ENCODE peak calls at places on chromosome 12, in nine cellular contexts. One of them, this sample, is unnamed.

GRCh38 chr12:13079440-13079906 is 24.0 kb downstream of the GSG1 start:
- DNase-seq in A549: no peak
- DNase-seq in psoas muscle: no peak
- DNase-seq in GM10248: no peak
- DNase-seq in activated B cell treated with CpG ODN at 0.5 μM for 24 hours: no peak
- DNase-seq in cardiac muscle cell: no peak
- DNase-seq in A673: no peak
- DNase-seq in endothelial cell of umbilical vein: peak
- DNase-seq in CD8-positive, alpha-beta T cell: no peak
- DNase-seq in this sample: no peak

GRCh38 chr12:110475426-110475825 is 6.8 kb downstream of the FAM216A start:
- DNase-seq in A549: no peak
- DNase-seq in psoas muscle: no peak
- DNase-seq in GM10248: no peak
- DNase-seq in activated B cell treated with CpG ODN at 0.5 μM for 24 hours: no peak
- DNase-seq in cardiac muscle cell: no peak
- DNase-seq in A673: no peak
- DNase-seq in endothelial cell of umbilical vein: no peak
- DNase-seq in CD8-positive, alpha-beta T cell: no peak
- DNase-seq in this sample: no peak

GRCh38 chr12:12115531-12115930 is 44.8 kb downstream of the BCL2L14 start:
- DNase-seq in A549: no peak
- DNase-seq in psoas muscle: no peak
- DNase-seq in GM10248: no peak
- DNase-seq in activated B cell treated with CpG ODN at 0.5 μM for 24 hours: no peak
- DNase-seq in cardiac muscle cell: no peak
- DNase-seq in A673: no peak
- DNase-seq in endothelial cell of umbilical vein: no peak
- DNase-seq in CD8-positive, alpha-beta T cell: no peak
- DNase-seq in this sample: no peak

GRCh38 chr12:97801471-97802045 is 339.0 kb downstream of the RMST start:
- DNase-seq in A549: no peak
- DNase-seq in psoas muscle: no peak
- DNase-seq in GM10248: no peak
- DNase-seq in activated B cell treated with CpG ODN at 0.5 μM for 24 hours: no peak
- DNase-seq in cardiac muscle cell: no peak
- DNase-seq in A673: no peak
- DNase-seq in endothelial cell of umbilical vein: no peak
- DNase-seq in CD8-positive, alpha-beta T cell: no peak
- DNase-seq in this sample: no peak

GRCh38 chr12:27549801-27550652 is 26.0 kb downstream of the PPFIBP1 start:
- DNase-seq in A549: peak
- DNase-seq in psoas muscle: peak
- DNase-seq in GM10248: no peak
- DNase-seq in activated B cell treated with CpG ODN at 0.5 μM for 24 hours: no peak
- DNase-seq in cardiac muscle cell: peak
- DNase-seq in A673: peak
- DNase-seq in endothelial cell of umbilical vein: peak
- DNase-seq in CD8-positive, alpha-beta T cell: no peak
- DNase-seq in this sample: no peak

GRCh38 chr12:119664642-119665041 is 3.3 kb upstream of the PRKAB1 start:
- DNase-seq in A549: no peak
- DNase-seq in psoas muscle: no peak
- DNase-seq in GM10248: no peak
- DNase-seq in activated B cell treated with CpG ODN at 0.5 μM for 24 hours: no peak
- DNase-seq in cardiac muscle cell: no peak
- DNase-seq in A673: no peak
- DNase-seq in endothelial cell of umbilical vein: no peak
- DNase-seq in CD8-positive, alpha-beta T cell: no peak
- DNase-seq in this sample: no peak

GRCh38 chr12:104344682-104345081 is 41.1 kb downstream of the EID3 start:
- DNase-seq in A549: no peak
- DNase-seq in psoas muscle: no peak
- DNase-seq in GM10248: no peak
- DNase-seq in activated B cell treated with CpG ODN at 0.5 μM for 24 hours: no peak
- DNase-seq in cardiac muscle cell: no peak
- DNase-seq in A673: no peak
- DNase-seq in endothelial cell of umbilical vein: no peak
- DNase-seq in CD8-positive, alpha-beta T cell: no peak
- DNase-seq in this sample: no peak

GRCh38 chr12:112375105-112375504 is 7.1 kb downstream of the HECTD4 start:
- DNase-seq in A549: peak
- DNase-seq in psoas muscle: no peak
- DNase-seq in GM10248: no peak
- DNase-seq in activated B cell treated with CpG ODN at 0.5 μM for 24 hours: no peak
- DNase-seq in cardiac muscle cell: no peak
- DNase-seq in A673: no peak
- DNase-seq in endothelial cell of umbilical vein: no peak
- DNase-seq in CD8-positive, alpha-beta T cell: no peak
- DNase-seq in this sample: no peak

GRCh38 chr12:95473440-95473946 is 459 bp upstream of the METAP2 start:
- DNase-seq in A549: peak
- DNase-seq in psoas muscle: peak
- DNase-seq in GM10248: peak
- DNase-seq in activated B cell treated with CpG ODN at 0.5 μM for 24 hours: no peak
- DNase-seq in cardiac muscle cell: peak
- DNase-seq in A673: peak
- DNase-seq in endothelial cell of umbilical vein: peak
- DNase-seq in CD8-positive, alpha-beta T cell: peak
- DNase-seq in this sample: peak

GRCh38 chr12:87603727-87604126 is 425.5 kb downstream of the C12orf50 start:
- DNase-seq in A549: no peak
- DNase-seq in psoas muscle: no peak
- DNase-seq in GM10248: no peak
- DNase-seq in activated B cell treated with CpG ODN at 0.5 μM for 24 hours: no peak
- DNase-seq in cardiac muscle cell: no peak
- DNase-seq in A673: no peak
- DNase-seq in endothelial cell of umbilical vein: no peak
- DNase-seq in CD8-positive, alpha-beta T cell: no peak
- DNase-seq in this sample: no peak

GRCh38 chr12:89575405-89575804 is 49.6 kb upstream of the POC1B start:
- DNase-seq in A549: peak
- DNase-seq in psoas muscle: no peak
- DNase-seq in GM10248: no peak
- DNase-seq in activated B cell treated with CpG ODN at 0.5 μM for 24 hours: no peak
- DNase-seq in cardiac muscle cell: no peak
- DNase-seq in A673: no peak
- DNase-seq in endothelial cell of umbilical vein: no peak
- DNase-seq in CD8-positive, alpha-beta T cell: no peak
- DNase-seq in this sample: no peak

GRCh38 chr12:11578461-11578993 is 70.9 kb upstream of the ETV6 start:
- DNase-seq in A549: no peak
- DNase-seq in psoas muscle: no peak
- DNase-seq in GM10248: peak
- DNase-seq in activated B cell treated with CpG ODN at 0.5 μM for 24 hours: no peak
- DNase-seq in cardiac muscle cell: no peak
- DNase-seq in A673: no peak
- DNase-seq in endothelial cell of umbilical vein: no peak
- DNase-seq in CD8-positive, alpha-beta T cell: no peak
- DNase-seq in this sample: no peak

GRCh38 chr12:124454735-124455134 is 112.7 kb downstream of the NCOR2 start:
- DNase-seq in A549: no peak
- DNase-seq in psoas muscle: no peak
- DNase-seq in GM10248: no peak
- DNase-seq in activated B cell treated with CpG ODN at 0.5 μM for 24 hours: no peak
- DNase-seq in cardiac muscle cell: peak
- DNase-seq in A673: no peak
- DNase-seq in endothelial cell of umbilical vein: no peak
- DNase-seq in CD8-positive, alpha-beta T cell: no peak
- DNase-seq in this sample: no peak

DNA sequence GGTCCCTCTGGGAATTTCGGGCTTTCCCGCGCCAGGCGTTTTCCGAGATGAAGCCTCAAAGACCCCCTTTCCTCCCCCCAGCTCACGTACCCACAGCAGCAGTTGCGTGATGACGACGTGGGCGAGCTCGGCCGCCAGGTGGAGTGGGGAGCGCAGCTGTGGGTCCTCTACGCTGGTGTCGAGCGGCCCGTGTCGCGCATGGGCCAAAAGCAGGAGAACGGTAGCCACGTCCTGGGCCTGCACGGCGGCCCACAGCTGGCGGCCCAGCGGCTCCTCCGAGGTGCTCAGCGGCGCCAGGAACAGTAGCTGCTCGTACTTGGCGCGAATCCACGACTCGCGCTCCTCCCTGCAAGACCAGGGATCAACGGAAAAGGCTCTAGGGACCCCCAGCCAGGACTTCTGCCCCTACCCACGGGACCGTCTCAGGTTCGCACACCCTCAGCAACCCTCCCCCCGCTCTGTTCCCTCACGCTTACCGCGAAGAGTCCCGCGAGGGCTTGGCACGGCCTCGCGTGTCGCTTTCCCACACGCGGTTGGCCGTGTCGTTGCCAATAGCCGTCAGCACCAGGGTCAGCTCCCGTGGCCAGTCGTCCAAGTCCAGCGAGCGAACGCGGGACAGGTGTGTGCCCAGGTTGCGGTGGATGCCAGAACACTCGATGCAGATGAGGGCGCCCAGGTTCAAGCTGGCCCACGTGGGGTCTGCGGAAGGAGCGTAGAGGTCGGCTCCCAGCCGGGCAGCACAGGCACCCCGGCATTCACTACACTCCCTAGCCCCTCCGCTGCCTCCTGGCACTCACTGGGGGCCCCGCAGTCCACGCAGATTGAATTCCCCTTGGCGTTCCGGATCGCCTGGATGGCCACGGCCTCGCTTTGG is 11.4 kb downstream of the AGAP2 start:
- DNase-seq in A549: no peak
- DNase-seq in psoas muscle: peak
- DNase-seq in GM10248: peak
- DNase-seq in activated B cell treated with CpG ODN at 0.5 μM for 24 hours: no peak
- DNase-seq in cardiac muscle cell: peak
- DNase-seq in A673: peak
- DNase-seq in endothelial cell of umbilical vein: peak
- DNase-seq in CD8-positive, alpha-beta T cell: no peak
- DNase-seq in this sample: no peak
- TF ChIP-seq CTCF in A549: no peak
- TF ChIP-seq CTCF in psoas muscle: no peak
- TF ChIP-seq CTCF in GM10248: no peak
- TF ChIP-seq CTCF in activated B cell treated with CpG ODN at 0.5 μM for 24 hours: no peak
- TF ChIP-seq CTCF in cardiac muscle cell: peak
- TF ChIP-seq CTCF in A673: peak
- TF ChIP-seq CTCF in endothelial cell of umbilical vein: peak
- TF ChIP-seq CTCF in CD8-positive, alpha-beta T cell: no peak
- TF ChIP-seq CTCF in this sample: no peak

GRCh38 chr12:32535260-32535999 is 136.1 kb downstream of the FGD4 start:
- DNase-seq in A549: peak
- DNase-seq in psoas muscle: peak
- DNase-seq in GM10248: no peak
- DNase-seq in activated B cell treated with CpG ODN at 0.5 μM for 24 hours: peak
- DNase-seq in cardiac muscle cell: peak
- DNase-seq in A673: peak
- DNase-seq in endothelial cell of umbilical vein: peak
- DNase-seq in CD8-positive, alpha-beta T cell: no peak
- DNase-seq in this sample: peak

GRCh38 chr12:32532951-32533350 is 133.6 kb downstream of the FGD4 start:
- DNase-seq in A549: no peak
- DNase-seq in psoas muscle: no peak
- DNase-seq in GM10248: no peak
- DNase-seq in activated B cell treated with CpG ODN at 0.5 μM for 24 hours: no peak
- DNase-seq in cardiac muscle cell: no peak
- DNase-seq in A673: no peak
- DNase-seq in endothelial cell of umbilical vein: no peak
- DNase-seq in CD8-positive, alpha-beta T cell: no peak
- DNase-seq in this sample: no peak

GRCh38 chr12:32534698-32535097 is 135.3 kb downstream of the FGD4 start:
- DNase-seq in A549: no peak
- DNase-seq in psoas muscle: no peak
- DNase-seq in GM10248: no peak
- DNase-seq in activated B cell treated with CpG ODN at 0.5 μM for 24 hours: no peak
- DNase-seq in cardiac muscle cell: no peak
- DNase-seq in A673: no peak
- DNase-seq in endothelial cell of umbilical vein: no peak
- DNase-seq in CD8-positive, alpha-beta T cell: no peak
- DNase-seq in this sample: no peak

GRCh38 chr12:32533971-32534590 is 134.7 kb downstream of the FGD4 start:
- DNase-seq in A549: peak
- DNase-seq in psoas muscle: peak
- DNase-seq in GM10248: peak
- DNase-seq in activated B cell treated with CpG ODN at 0.5 μM for 24 hours: no peak
- DNase-seq in cardiac muscle cell: peak
- DNase-seq in A673: peak
- DNase-seq in endothelial cell of umbilical vein: peak
- DNase-seq in CD8-positive, alpha-beta T cell: no peak
- DNase-seq in this sample: no peak

GRCh38 chr12:32536000-32536345 is 136.6 kb downstream of the FGD4 start:
- DNase-seq in A549: no peak
- DNase-seq in psoas muscle: no peak
- DNase-seq in GM10248: no peak
- DNase-seq in activated B cell treated with CpG ODN at 0.5 μM for 24 hours: no peak
- DNase-seq in cardiac muscle cell: no peak
- DNase-seq in A673: no peak
- DNase-seq in endothelial cell of umbilical vein: peak
- DNase-seq in CD8-positive, alpha-beta T cell: no peak
- DNase-seq in this sample: no peak
- TF ChIP-seq CTCF in A549: no peak
- TF ChIP-seq CTCF in psoas muscle: no peak
- TF ChIP-seq CTCF in GM10248: no peak
- TF ChIP-seq CTCF in activated B cell treated with CpG ODN at 0.5 μM for 24 hours: no peak
- TF ChIP-seq CTCF in cardiac muscle cell: no peak
- TF ChIP-seq CTCF in A673: no peak
- TF ChIP-seq CTCF in endothelial cell of umbilical vein: no peak
- TF ChIP-seq CTCF in CD8-positive, alpha-beta T cell: no peak
- TF ChIP-seq CTCF in this sample: no peak

GRCh38 chr12:122867701-122868461 is 28.0 kb downstream of the VPS37B start:
- DNase-seq in A549: peak
- DNase-seq in psoas muscle: peak
- DNase-seq in GM10248: no peak
- DNase-seq in activated B cell treated with CpG ODN at 0.5 μM for 24 hours: no peak
- DNase-seq in cardiac muscle cell: no peak
- DNase-seq in A673: no peak
- DNase-seq in endothelial cell of umbilical vein: peak
- DNase-seq in CD8-positive, alpha-beta T cell: no peak
- DNase-seq in this sample: no peak
- TF ChIP-seq CTCF in A549: peak
- TF ChIP-seq CTCF in psoas muscle: peak
- TF ChIP-seq CTCF in GM10248: peak
- TF ChIP-seq CTCF in activated B cell treated with CpG ODN at 0.5 μM for 24 hours: no peak
- TF ChIP-seq CTCF in cardiac muscle cell: peak
- TF ChIP-seq CTCF in A673: no peak
- TF ChIP-seq CTCF in endothelial cell of umbilical vein: peak
- TF ChIP-seq CTCF in CD8-positive, alpha-beta T cell: no peak
- TF ChIP-seq CTCF in this sample: no peak

DNA sequence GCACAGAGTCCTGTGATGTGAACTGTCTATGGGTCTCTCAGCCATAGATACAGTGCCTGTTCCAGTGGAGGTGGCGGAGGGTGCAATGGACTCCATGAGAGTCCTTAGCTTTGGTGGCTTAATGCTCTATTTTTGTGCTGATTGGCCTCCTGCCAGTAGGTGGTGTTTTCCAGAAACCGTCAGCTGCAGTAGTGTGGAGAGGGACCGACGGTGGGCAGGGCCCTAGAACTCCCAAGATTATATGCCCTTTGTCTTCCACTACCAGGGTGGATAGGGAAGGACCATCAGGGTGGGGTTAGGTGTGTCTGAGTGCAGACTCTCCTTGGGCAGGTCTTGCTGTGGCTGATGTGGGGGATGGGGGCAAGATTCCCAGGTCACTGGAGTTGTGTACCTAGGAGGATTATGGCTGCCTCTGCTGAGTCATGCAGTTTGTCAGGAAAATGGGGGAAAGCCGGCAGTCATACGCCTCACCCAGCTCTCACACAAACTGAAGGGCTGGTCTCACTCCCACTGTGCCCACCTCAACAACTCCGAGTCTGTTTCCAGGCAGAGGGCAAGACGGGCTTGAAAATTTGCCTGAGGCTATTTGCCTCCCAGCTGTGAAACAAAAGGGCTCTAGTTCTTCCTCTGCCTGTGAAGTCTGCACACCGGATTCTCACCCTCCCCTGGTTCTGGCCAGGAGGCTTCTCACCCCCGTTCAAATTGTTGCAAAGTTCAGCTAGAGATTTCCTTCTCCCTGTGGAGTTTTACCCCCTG is 24.9 kb upstream of the ZDHHC17 start:
- DNase-seq in A549: no peak
- DNase-seq in psoas muscle: no peak
- DNase-seq in GM10248: no peak
- DNase-seq in activated B cell treated with CpG ODN at 0.5 μM for 24 hours: no peak
- DNase-seq in cardiac muscle cell: no peak
- DNase-seq in A673: no peak
- DNase-seq in endothelial cell of umbilical vein: no peak
- DNase-seq in CD8-positive, alpha-beta T cell: no peak
- DNase-seq in this sample: no peak
- TF ChIP-seq CTCF in A549: no peak
- TF ChIP-seq CTCF in psoas muscle: no peak
- TF ChIP-seq CTCF in GM10248: no peak
- TF ChIP-seq CTCF in activated B cell treated with CpG ODN at 0.5 μM for 24 hours: no peak
- TF ChIP-seq CTCF in cardiac muscle cell: no peak
- TF ChIP-seq CTCF in A673: no peak
- TF ChIP-seq CTCF in endothelial cell of umbilical vein: no peak
- TF ChIP-seq CTCF in CD8-positive, alpha-beta T cell: no peak
- TF ChIP-seq CTCF in this sample: no peak

This sample was measured in mesothelial cell of epicardium.